ENCODE peak calls at places on chromosomes 13 and 19, in six cellular contexts. One of them, this sample, is unnamed.

GRCh38 chr19:46060012-46060411 is 19.2 kb upstream of the IGFL4 start:
- DNase-seq in astrocyte of the cerebellum: no peak
- DNase-seq in cardiac muscle cell: no peak
- DNase-seq in GM23248: no peak
- DNase-seq in pancreas: no peak
- DNase-seq in mesendoderm: no peak
- DNase-seq in this sample: no peak

GRCh38 chr13:20160346-20161274 is at the start of gene GJA3:
- DNase-seq in astrocyte of the cerebellum: no peak
- DNase-seq in mesendoderm: peak
- DNase-seq in cardiac muscle cell: peak
- DNase-seq in GM23248: peak
- DNase-seq in pancreas: no peak
- DNase-seq in this sample: no peak

GRCh38 chr19:2189880-2190279 is 26.1 kb downstream of the DOT1L start:
- DNase-seq in cardiac muscle cell: no peak
- DNase-seq in GM23248: no peak
- DNase-seq in mesendoderm: no peak
- DNase-seq in pancreas: no peak
- DNase-seq in astrocyte of the cerebellum: no peak
- DNase-seq in this sample: no peak

GRCh38 chr13:32150794-32151193 is 119.2 kb downstream of the FRY start:
- DNase-seq in GM23248: peak
- DNase-seq in astrocyte of the cerebellum: peak
- DNase-seq in pancreas: no peak
- DNase-seq in mesendoderm: no peak
- DNase-seq in cardiac muscle cell: peak
- DNase-seq in this sample: no peak

GRCh38 chr13:52738719-52739467 is 727 bp downstream of the CNMD start:
- DNase-seq in GM23248: peak
- DNase-seq in astrocyte of the cerebellum: no peak
- DNase-seq in pancreas: no peak
- DNase-seq in mesendoderm: peak
- DNase-seq in cardiac muscle cell: peak
- DNase-seq in this sample: no peak

GRCh38 chr13:75264611-75265010 is 217.4 kb downstream of the TBC1D4 start:
- DNase-seq in mesendoderm: peak
- DNase-seq in cardiac muscle cell: no peak
- DNase-seq in GM23248: no peak
- DNase-seq in astrocyte of the cerebellum: no peak
- DNase-seq in pancreas: no peak
- DNase-seq in this sample: no peak

GRCh38 chr19:13888281-13888680 is 11.3 kb downstream of the NANOS3 start:
- DNase-seq in mesendoderm: no peak
- DNase-seq in GM23248: no peak
- DNase-seq in pancreas: no peak
- DNase-seq in cardiac muscle cell: no peak
- DNase-seq in astrocyte of the cerebellum: no peak
- DNase-seq in this sample: no peak

GRCh38 chr13:24746618-24747247 is 17.2 kb upstream of the RNF17 start:
- DNase-seq in astrocyte of the cerebellum: no peak
- DNase-seq in GM23248: peak
- DNase-seq in pancreas: no peak
- DNase-seq in cardiac muscle cell: peak
- DNase-seq in mesendoderm: peak
- DNase-seq in this sample: no peak

GRCh38 chr13:67769987-67770341 is 539.8 kb upstream of the PCDH9 start:
- DNase-seq in GM23248: no peak
- DNase-seq in pancreas: no peak
- DNase-seq in astrocyte of the cerebellum: no peak
- DNase-seq in mesendoderm: no peak
- DNase-seq in cardiac muscle cell: no peak
- DNase-seq in this sample: no peak

GRCh38 chr19:41016488-41017071 is 25.5 kb downstream of the CYP2B6 start:
- DNase-seq in GM23248: no peak
- DNase-seq in cardiac muscle cell: no peak
- DNase-seq in pancreas: no peak
- DNase-seq in astrocyte of the cerebellum: no peak
- DNase-seq in mesendoderm: no peak
- DNase-seq in this sample: no peak

GRCh38 chr13:66618702-66619101 is 611.4 kb downstream of the PCDH9 start:
- DNase-seq in astrocyte of the cerebellum: peak
- DNase-seq in pancreas: no peak
- DNase-seq in mesendoderm: peak
- DNase-seq in GM23248: peak
- DNase-seq in cardiac muscle cell: peak
- DNase-seq in this sample: peak

GRCh38 chr13:41995946-41996345 is 35.0 kb upstream of the VWA8 start:
- DNase-seq in pancreas: no peak
- DNase-seq in astrocyte of the cerebellum: peak
- DNase-seq in cardiac muscle cell: peak
- DNase-seq in mesendoderm: no peak
- DNase-seq in GM23248: peak
- DNase-seq in this sample: no peak

GRCh38 chr19:2394054-2394668 is 33.2 kb downstream of the TIMM13 start:
- DNase-seq in pancreas: no peak
- DNase-seq in mesendoderm: no peak
- DNase-seq in cardiac muscle cell: no peak
- DNase-seq in astrocyte of the cerebellum: no peak
- DNase-seq in GM23248: no peak
- DNase-seq in this sample: no peak

GRCh38 chr13:53237696-53238095 is 209.1 kb downstream of the OLFM4 start:
- DNase-seq in pancreas: no peak
- DNase-seq in cardiac muscle cell: no peak
- DNase-seq in mesendoderm: peak
- DNase-seq in GM23248: no peak
- DNase-seq in astrocyte of the cerebellum: no peak
- DNase-seq in this sample: no peak

GRCh38 chr19:31152906-31153305 is 196.3 kb downstream of the TSHZ3 start:
- DNase-seq in mesendoderm: no peak
- DNase-seq in pancreas: no peak
- DNase-seq in cardiac muscle cell: no peak
- DNase-seq in astrocyte of the cerebellum: no peak
- DNase-seq in GM23248: peak
- DNase-seq in this sample: no peak

GRCh38 chr13:110653851-110654250 is 38.5 kb downstream of the NAXD start:
- DNase-seq in GM23248: no peak
- DNase-seq in astrocyte of the cerebellum: no peak
- DNase-seq in pancreas: no peak
- DNase-seq in mesendoderm: no peak
- DNase-seq in cardiac muscle cell: no peak
- DNase-seq in this sample: no peak

GRCh38 chr19:6736169-6736916 is 1.0 kb downstream of the GPR108 start:
- DNase-seq in mesendoderm: peak
- DNase-seq in GM23248: peak
- DNase-seq in cardiac muscle cell: peak
- DNase-seq in astrocyte of the cerebellum: peak
- DNase-seq in pancreas: peak
- DNase-seq in this sample: peak

GRCh38 chr13:91142572-91142971 is 204.9 kb upstream of the MIR17HG start:
- DNase-seq in GM23248: peak
- DNase-seq in mesendoderm: no peak
- DNase-seq in pancreas: no peak
- DNase-seq in astrocyte of the cerebellum: peak
- DNase-seq in cardiac muscle cell: peak
- DNase-seq in this sample: no peak

GRCh38 chr19:14091885-14092462 is 1.4 kb upstream of the SAMD1 start:
- DNase-seq in GM23248: peak
- DNase-seq in pancreas: peak
- DNase-seq in astrocyte of the cerebellum: no peak
- DNase-seq in cardiac muscle cell: no peak
- DNase-seq in mesendoderm: no peak
- DNase-seq in this sample: no peak

DNA sequence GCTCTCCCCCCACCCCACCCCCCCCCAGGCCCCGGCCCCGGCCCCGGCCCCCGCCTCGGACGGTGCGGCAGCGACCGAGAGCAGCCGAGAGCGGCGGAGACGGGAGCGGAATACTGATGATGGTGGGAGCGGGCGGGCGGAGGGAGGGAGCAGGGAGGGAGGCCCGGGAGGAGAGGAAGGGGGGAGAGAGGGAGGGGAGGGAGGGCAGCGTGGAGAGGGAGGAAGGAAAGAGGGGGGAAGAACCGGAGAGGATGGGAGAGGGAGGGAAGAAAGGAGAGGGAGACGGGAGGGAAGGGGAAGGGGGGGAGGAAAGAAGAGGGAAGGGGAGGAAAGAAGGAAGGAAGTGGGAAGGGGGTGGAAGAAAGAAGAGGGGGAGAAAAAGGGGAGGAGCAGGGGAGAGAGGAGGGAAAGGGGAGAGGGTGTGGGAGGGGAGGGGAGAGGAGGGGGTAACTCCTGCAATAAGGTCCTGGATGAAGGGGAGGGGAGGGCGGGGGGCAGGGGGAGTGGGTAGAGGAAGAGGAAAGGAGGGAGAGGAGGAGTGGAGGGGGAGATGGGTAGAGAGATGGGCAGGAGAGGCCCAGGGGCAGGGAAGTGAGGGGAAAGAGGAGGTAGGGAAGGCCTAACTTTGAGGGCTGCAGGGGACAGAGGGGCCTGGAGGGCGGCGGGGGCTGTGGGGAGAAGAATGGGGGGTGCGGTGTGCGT is at the start of gene LRRC4B:
- DNase-seq in pancreas: no peak
- DNase-seq in mesendoderm: peak
- DNase-seq in astrocyte of the cerebellum: no peak
- DNase-seq in cardiac muscle cell: peak
- DNase-seq in GM23248: no peak
- DNase-seq in this sample: no peak
- H3K4me3 ChIP-seq in pancreas: no peak
- H3K4me3 ChIP-seq in mesendoderm: no peak
- H3K4me3 ChIP-seq in astrocyte of the cerebellum: no peak
- H3K4me3 ChIP-seq in cardiac muscle cell: peak
- H3K4me3 ChIP-seq in GM23248: no peak
- H3K4me3 ChIP-seq in this sample: no peak

GRCh38 chr19:54432144-54432738 is 16.8 kb upstream of the LENG8 start:
- DNase-seq in GM23248: no peak
- DNase-seq in astrocyte of the cerebellum: no peak
- DNase-seq in mesendoderm: no peak
- DNase-seq in pancreas: no peak
- DNase-seq in cardiac muscle cell: no peak
- DNase-seq in this sample: no peak

GRCh38 chr19:54429176-54429495 is 13.9 kb downstream of the TTYH1 start:
- DNase-seq in pancreas: no peak
- DNase-seq in GM23248: no peak
- DNase-seq in astrocyte of the cerebellum: no peak
- DNase-seq in mesendoderm: no peak
- DNase-seq in cardiac muscle cell: no peak
- DNase-seq in this sample: no peak

GRCh38 chr19:54429545-54430227 is 14.4 kb downstream of the TTYH1 start:
- DNase-seq in cardiac muscle cell: no peak
- DNase-seq in astrocyte of the cerebellum: no peak
- DNase-seq in GM23248: no peak
- DNase-seq in mesendoderm: no peak
- DNase-seq in pancreas: no peak
- DNase-seq in this sample: no peak

GRCh38 chr19:54431255-54431838 is 16.1 kb downstream of the TTYH1 start:
- DNase-seq in cardiac muscle cell: peak
- DNase-seq in astrocyte of the cerebellum: no peak
- DNase-seq in GM23248: no peak
- DNase-seq in mesendoderm: no peak
- DNase-seq in pancreas: peak
- DNase-seq in this sample: no peak

DNA sequence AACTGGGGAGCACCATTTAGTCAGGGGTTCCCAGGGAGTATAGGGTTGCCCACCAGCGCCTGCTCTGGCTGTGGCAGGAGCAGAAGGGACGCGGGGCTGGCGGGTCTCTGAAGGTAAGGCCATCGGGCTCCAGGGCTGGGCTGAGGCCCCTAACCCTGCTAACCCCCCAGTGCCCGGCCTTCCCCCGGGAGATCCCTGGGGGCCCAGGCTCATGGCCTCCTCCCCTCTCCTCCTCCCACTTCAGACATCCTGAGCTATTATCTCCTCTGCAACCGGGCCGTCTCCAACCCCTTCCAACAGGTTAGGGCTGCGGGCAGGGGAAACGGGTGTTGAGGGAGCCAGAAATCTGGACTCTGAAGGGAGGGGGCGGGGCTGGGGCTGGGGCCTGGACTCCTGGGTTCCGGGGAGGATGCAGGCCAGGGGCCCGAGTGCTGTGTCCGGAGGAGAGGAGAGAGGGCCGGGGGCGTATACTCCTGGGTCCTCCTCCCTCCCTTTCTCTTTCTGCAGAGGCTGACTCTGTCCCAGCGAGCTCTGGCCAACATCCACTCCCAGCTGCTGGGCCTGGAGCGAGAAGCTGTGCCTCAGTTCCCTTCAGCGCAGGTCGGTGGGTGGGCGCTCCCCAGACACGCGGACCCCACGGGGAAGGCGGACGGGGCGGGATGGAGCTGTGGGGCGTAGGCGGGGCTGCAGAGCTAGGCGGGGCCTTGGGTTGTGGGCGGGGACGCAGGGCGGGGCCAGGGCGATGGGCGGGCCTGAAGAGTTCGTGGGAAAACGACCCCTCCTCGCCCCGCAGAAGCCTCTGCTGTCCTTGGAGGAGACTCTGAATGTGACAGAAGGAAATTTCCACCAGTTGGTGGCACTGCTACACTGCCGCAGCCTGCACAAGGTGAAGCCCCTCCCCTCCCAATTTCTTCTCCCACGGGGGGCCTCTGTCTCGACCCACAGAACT is 15.3 kb downstream of the TTYH1 start:
- DNase-seq in mesendoderm: peak
- DNase-seq in GM23248: peak
- DNase-seq in pancreas: peak
- DNase-seq in cardiac muscle cell: peak
- DNase-seq in astrocyte of the cerebellum: no peak
- DNase-seq in this sample: no peak
- H3K4me3 ChIP-seq in mesendoderm: no peak
- H3K4me3 ChIP-seq in GM23248: no peak
- H3K4me3 ChIP-seq in pancreas: no peak
- H3K4me3 ChIP-seq in cardiac muscle cell: peak
- H3K4me3 ChIP-seq in astrocyte of the cerebellum: no peak
- H3K4me3 ChIP-seq in this sample: peak

DNA sequence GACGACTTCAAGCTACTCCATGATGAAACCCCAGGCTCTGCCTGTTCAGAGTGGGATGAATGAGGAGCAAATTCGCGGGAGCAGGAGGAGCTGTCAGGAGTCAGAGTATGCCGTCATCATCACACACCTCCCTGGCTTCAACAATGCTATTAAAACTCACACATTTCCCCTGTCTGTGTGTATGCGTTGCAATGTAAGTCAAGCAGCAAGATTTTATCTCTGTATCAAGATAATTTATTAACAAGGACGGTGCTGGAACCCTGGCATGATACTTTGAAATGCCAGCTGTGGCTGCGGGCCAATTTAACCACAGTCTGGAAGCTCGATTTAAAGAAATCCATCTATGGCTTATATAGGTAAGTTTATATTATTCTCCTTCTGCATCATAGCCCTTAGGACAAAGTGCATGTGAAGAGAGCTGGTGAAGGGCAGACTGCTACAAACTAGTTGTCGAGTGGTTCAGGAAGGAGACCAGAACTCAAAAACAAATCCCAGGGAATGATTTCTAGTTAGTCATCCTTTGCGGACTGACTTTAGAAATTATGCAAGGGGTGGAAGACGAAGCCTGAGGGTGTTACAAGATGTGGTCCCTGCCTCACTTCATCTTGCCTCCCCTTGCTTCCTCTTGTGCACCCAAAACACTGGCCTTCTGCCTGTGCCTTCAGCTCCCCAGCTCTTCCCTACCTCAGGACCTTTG is 486.5 kb downstream of the COG6 start:
- DNase-seq in pancreas: no peak
- DNase-seq in cardiac muscle cell: no peak
- DNase-seq in mesendoderm: no peak
- DNase-seq in astrocyte of the cerebellum: no peak
- DNase-seq in GM23248: no peak
- DNase-seq in this sample: no peak
- H3K4me3 ChIP-seq in pancreas: no peak
- H3K4me3 ChIP-seq in cardiac muscle cell: no peak
- H3K4me3 ChIP-seq in mesendoderm: no peak
- H3K4me3 ChIP-seq in astrocyte of the cerebellum: no peak
- H3K4me3 ChIP-seq in GM23248: no peak
- H3K4me3 ChIP-seq in this sample: no peak

GRCh38 chr19:35042056-35042730 is 672 bp downstream of the HPN start:
- DNase-seq in astrocyte of the cerebellum: no peak
- DNase-seq in GM23248: no peak
- DNase-seq in mesendoderm: no peak
- DNase-seq in cardiac muscle cell: no peak
- DNase-seq in pancreas: peak
- DNase-seq in this sample: no peak
- H3K4me3 ChIP-seq in astrocyte of the cerebellum: no peak
- H3K4me3 ChIP-seq in GM23248: no peak
- H3K4me3 ChIP-seq in mesendoderm: no peak
- H3K4me3 ChIP-seq in cardiac muscle cell: no peak
- H3K4me3 ChIP-seq in pancreas: peak
- H3K4me3 ChIP-seq in this sample: no peak